ENCODE peak calls at places on chromosomes 1 and 21, in ten cellular contexts. One of them, this sample, is unnamed.

GRCh38 chr1:30642391-30643120 is 80.8 kb downstream of the MATN1 start:
- DNase-seq in A549: no peak
- DNase-seq in GM20000: no peak
- DNase-seq in AG04450: no peak
- DNase-seq in thoracic aorta: no peak
- DNase-seq in heart right ventricle: no peak
- DNase-seq in transverse colon: no peak
- DNase-seq in epithelial cell of esophagus: no peak
- DNase-seq in fibroblast of lung: no peak
- DNase-seq in lower lobe of right lung: no peak
- DNase-seq in this sample: no peak

GRCh38 chr21:43958364-43959158 is 53.5 kb upstream of the TRAPPC10 start:
- DNase-seq in A549: no peak
- DNase-seq in GM20000: no peak
- DNase-seq in AG04450: no peak
- DNase-seq in thoracic aorta: no peak
- DNase-seq in heart right ventricle: no peak
- DNase-seq in transverse colon: no peak
- DNase-seq in epithelial cell of esophagus: no peak
- DNase-seq in fibroblast of lung: no peak
- DNase-seq in lower lobe of right lung: no peak
- DNase-seq in this sample: no peak

GRCh38 chr1:178344513-178345077 is 152.2 kb downstream of the CLEC20A start:
- DNase-seq in A549: peak
- DNase-seq in GM20000: peak
- DNase-seq in AG04450: peak
- DNase-seq in thoracic aorta: no peak
- DNase-seq in heart right ventricle: no peak
- DNase-seq in transverse colon: no peak
- DNase-seq in epithelial cell of esophagus: peak
- DNase-seq in fibroblast of lung: peak
- DNase-seq in lower lobe of right lung: no peak
- DNase-seq in this sample: peak

GRCh38 chr1:118788372-118788955 is 199.7 kb downstream of the TBX15 start:
- DNase-seq in A549: no peak
- DNase-seq in GM20000: no peak
- DNase-seq in AG04450: no peak
- DNase-seq in thoracic aorta: no peak
- DNase-seq in heart right ventricle: no peak
- DNase-seq in transverse colon: no peak
- DNase-seq in epithelial cell of esophagus: peak
- DNase-seq in fibroblast of lung: peak
- DNase-seq in lower lobe of right lung: no peak
- DNase-seq in this sample: peak

GRCh38 chr1:48692235-48692634 is 84.5 kb downstream of the BEND5 start:
- DNase-seq in A549: no peak
- DNase-seq in GM20000: no peak
- DNase-seq in AG04450: no peak
- DNase-seq in thoracic aorta: no peak
- DNase-seq in heart right ventricle: no peak
- DNase-seq in transverse colon: no peak
- DNase-seq in epithelial cell of esophagus: peak
- DNase-seq in fibroblast of lung: no peak
- DNase-seq in lower lobe of right lung: no peak
- DNase-seq in this sample: no peak

GRCh38 chr1:23224721-23225648 is 7.7 kb upstream of the HTR1D start:
- DNase-seq in A549: no peak
- DNase-seq in GM20000: no peak
- DNase-seq in AG04450: no peak
- DNase-seq in thoracic aorta: no peak
- DNase-seq in heart right ventricle: peak
- DNase-seq in transverse colon: peak
- DNase-seq in epithelial cell of esophagus: peak
- DNase-seq in fibroblast of lung: peak
- DNase-seq in lower lobe of right lung: no peak
- DNase-seq in this sample: peak

GRCh38 chr1:59007429-59007819 is 223.6 kb upstream of the JUN start:
- DNase-seq in A549: no peak
- DNase-seq in GM20000: no peak
- DNase-seq in AG04450: no peak
- DNase-seq in thoracic aorta: no peak
- DNase-seq in heart right ventricle: no peak
- DNase-seq in transverse colon: no peak
- DNase-seq in epithelial cell of esophagus: no peak
- DNase-seq in fibroblast of lung: no peak
- DNase-seq in lower lobe of right lung: no peak
- DNase-seq in this sample: no peak

GRCh38 chr1:245870698-245871097 is 636.4 kb downstream of the SMYD3 start:
- DNase-seq in A549: no peak
- DNase-seq in GM20000: no peak
- DNase-seq in AG04450: no peak
- DNase-seq in thoracic aorta: no peak
- DNase-seq in heart right ventricle: no peak
- DNase-seq in transverse colon: no peak
- DNase-seq in epithelial cell of esophagus: no peak
- DNase-seq in fibroblast of lung: no peak
- DNase-seq in lower lobe of right lung: no peak
- DNase-seq in this sample: no peak

GRCh38 chr1:91707114-91707889 is 178.6 kb downstream of the TGFBR3 start:
- DNase-seq in A549: no peak
- DNase-seq in GM20000: no peak
- DNase-seq in AG04450: no peak
- DNase-seq in thoracic aorta: no peak
- DNase-seq in heart right ventricle: peak
- DNase-seq in transverse colon: no peak
- DNase-seq in epithelial cell of esophagus: no peak
- DNase-seq in fibroblast of lung: no peak
- DNase-seq in lower lobe of right lung: no peak
- DNase-seq in this sample: no peak
- TF ChIP-seq CTCF in A549: no peak
- TF ChIP-seq CTCF in GM20000: no peak
- TF ChIP-seq CTCF in AG04450: no peak
- TF ChIP-seq CTCF in thoracic aorta: no peak
- TF ChIP-seq CTCF in heart right ventricle: no peak
- TF ChIP-seq CTCF in transverse colon: no peak
- TF ChIP-seq CTCF in epithelial cell of esophagus: no peak
- TF ChIP-seq CTCF in fibroblast of lung: no peak
- TF ChIP-seq CTCF in lower lobe of right lung: no peak
- TF ChIP-seq CTCF in this sample: no peak

GRCh38 chr1:56406821-56407220 is 172.5 kb downstream of the PLPP3 start:
- DNase-seq in A549: no peak
- DNase-seq in GM20000: no peak
- DNase-seq in AG04450: no peak
- DNase-seq in thoracic aorta: no peak
- DNase-seq in heart right ventricle: no peak
- DNase-seq in transverse colon: no peak
- DNase-seq in epithelial cell of esophagus: no peak
- DNase-seq in fibroblast of lung: no peak
- DNase-seq in lower lobe of right lung: no peak
- DNase-seq in this sample: no peak

GRCh38 chr1:56411484-56412180 is 167.7 kb downstream of the PLPP3 start:
- DNase-seq in A549: no peak
- DNase-seq in GM20000: no peak
- DNase-seq in AG04450: no peak
- DNase-seq in thoracic aorta: peak
- DNase-seq in heart right ventricle: peak
- DNase-seq in transverse colon: no peak
- DNase-seq in epithelial cell of esophagus: no peak
- DNase-seq in fibroblast of lung: no peak
- DNase-seq in lower lobe of right lung: no peak
- DNase-seq in this sample: peak

GRCh38 chr1:56411021-56411420 is 168.3 kb downstream of the PLPP3 start:
- DNase-seq in A549: no peak
- DNase-seq in GM20000: no peak
- DNase-seq in AG04450: no peak
- DNase-seq in thoracic aorta: no peak
- DNase-seq in heart right ventricle: no peak
- DNase-seq in transverse colon: no peak
- DNase-seq in epithelial cell of esophagus: no peak
- DNase-seq in fibroblast of lung: no peak
- DNase-seq in lower lobe of right lung: no peak
- DNase-seq in this sample: no peak

GRCh38 chr1:56410405-56410804 is 169.0 kb downstream of the PLPP3 start:
- DNase-seq in A549: no peak
- DNase-seq in GM20000: no peak
- DNase-seq in AG04450: no peak
- DNase-seq in thoracic aorta: no peak
- DNase-seq in heart right ventricle: no peak
- DNase-seq in transverse colon: no peak
- DNase-seq in epithelial cell of esophagus: no peak
- DNase-seq in fibroblast of lung: no peak
- DNase-seq in lower lobe of right lung: no peak
- DNase-seq in this sample: no peak

DNA sequence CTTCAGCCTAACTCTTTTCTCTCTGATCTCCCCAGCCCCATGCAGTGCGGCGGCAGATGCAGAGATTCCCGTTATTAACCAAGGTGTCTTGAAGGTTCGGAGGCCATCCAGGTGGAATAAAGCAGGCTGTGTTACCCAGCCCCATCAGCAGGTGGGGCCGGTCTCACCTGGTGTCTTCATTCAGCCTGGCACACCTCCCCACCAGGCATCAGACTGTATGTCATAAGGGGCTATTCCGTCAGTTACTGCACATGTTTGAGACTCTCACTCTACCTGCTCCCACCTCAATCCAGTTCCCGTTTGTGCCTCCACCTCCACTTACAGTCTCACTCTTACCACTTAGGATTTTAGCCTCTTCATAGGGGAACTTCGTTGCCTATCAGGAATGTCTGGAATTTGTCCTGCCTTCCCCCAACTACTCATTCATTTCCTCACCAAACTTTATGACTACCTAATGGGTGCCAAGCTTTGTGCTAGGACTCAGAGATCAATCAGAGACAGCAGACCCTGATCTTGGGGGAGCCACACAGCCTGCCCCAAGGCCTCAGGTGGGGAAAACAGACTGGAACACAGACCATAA is 170.2 kb downstream of the PLPP3 start:
- DNase-seq in A549: no peak
- DNase-seq in GM20000: peak
- DNase-seq in AG04450: no peak
- DNase-seq in thoracic aorta: no peak
- DNase-seq in heart right ventricle: peak
- DNase-seq in transverse colon: peak
- DNase-seq in epithelial cell of esophagus: peak
- DNase-seq in fibroblast of lung: no peak
- DNase-seq in lower lobe of right lung: peak
- DNase-seq in this sample: no peak
- TF ChIP-seq CTCF in A549: peak
- TF ChIP-seq CTCF in GM20000: peak
- TF ChIP-seq CTCF in AG04450: no peak
- TF ChIP-seq CTCF in thoracic aorta: no peak
- TF ChIP-seq CTCF in heart right ventricle: peak
- TF ChIP-seq CTCF in transverse colon: peak
- TF ChIP-seq CTCF in epithelial cell of esophagus: peak
- TF ChIP-seq CTCF in fibroblast of lung: peak
- TF ChIP-seq CTCF in lower lobe of right lung: peak
- TF ChIP-seq CTCF in this sample: no peak

DNA sequence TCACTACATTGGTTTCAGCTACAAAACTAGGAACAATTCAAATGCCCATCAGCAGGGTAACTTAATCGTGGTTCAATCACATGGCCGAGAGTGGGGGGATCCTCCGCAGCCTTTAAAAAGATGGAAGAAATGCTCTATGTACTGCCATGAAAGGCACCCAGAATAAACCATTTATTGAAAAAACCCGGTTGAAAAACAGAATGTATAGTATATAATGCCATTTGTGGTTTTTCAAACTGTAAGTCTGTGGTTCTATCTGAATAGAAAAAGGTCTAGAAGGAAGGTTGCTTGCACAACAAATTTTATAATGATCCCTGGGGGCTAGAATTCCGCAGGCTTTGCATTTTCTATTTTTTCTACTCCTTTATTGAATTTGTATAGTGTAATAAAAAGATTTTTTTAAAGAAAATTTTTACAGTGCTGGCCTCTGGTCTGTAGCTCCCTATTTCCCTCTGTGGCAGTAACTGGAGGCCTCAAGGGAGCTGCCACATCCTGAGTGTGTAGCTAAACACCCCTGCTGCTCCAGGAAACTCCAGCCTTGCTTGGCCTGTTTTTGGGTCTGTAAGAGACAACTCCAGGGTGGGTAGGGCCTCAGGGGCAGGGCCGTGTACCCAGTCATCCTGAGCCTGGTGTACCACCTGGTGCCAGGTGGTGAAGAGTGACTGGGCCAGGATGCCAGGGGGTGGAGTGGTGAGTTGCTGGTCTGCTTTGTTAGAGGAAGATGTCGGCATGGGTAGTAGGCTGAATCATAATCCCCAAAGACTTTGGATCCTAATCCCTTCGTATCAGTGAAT is 51.5 kb upstream of the EPS8L3 start:
- DNase-seq in A549: no peak
- DNase-seq in GM20000: peak
- DNase-seq in AG04450: no peak
- DNase-seq in thoracic aorta: no peak
- DNase-seq in heart right ventricle: no peak
- DNase-seq in transverse colon: no peak
- DNase-seq in epithelial cell of esophagus: no peak
- DNase-seq in fibroblast of lung: no peak
- DNase-seq in lower lobe of right lung: no peak
- DNase-seq in this sample: no peak
- TF ChIP-seq CTCF in A549: no peak
- TF ChIP-seq CTCF in GM20000: no peak
- TF ChIP-seq CTCF in AG04450: no peak
- TF ChIP-seq CTCF in thoracic aorta: no peak
- TF ChIP-seq CTCF in heart right ventricle: no peak
- TF ChIP-seq CTCF in transverse colon: no peak
- TF ChIP-seq CTCF in epithelial cell of esophagus: no peak
- TF ChIP-seq CTCF in fibroblast of lung: no peak
- TF ChIP-seq CTCF in lower lobe of right lung: no peak
- TF ChIP-seq CTCF in this sample: no peak

GRCh38 chr1:111465754-111466153 is 8.0 kb upstream of the C1orf162 start:
- DNase-seq in A549: no peak
- DNase-seq in GM20000: no peak
- DNase-seq in AG04450: no peak
- DNase-seq in thoracic aorta: no peak
- DNase-seq in heart right ventricle: no peak
- DNase-seq in transverse colon: no peak
- DNase-seq in epithelial cell of esophagus: no peak
- DNase-seq in fibroblast of lung: no peak
- DNase-seq in lower lobe of right lung: no peak
- DNase-seq in this sample: no peak

GRCh38 chr1:111466480-111466879 is 7.3 kb upstream of the C1orf162 start:
- DNase-seq in A549: no peak
- DNase-seq in GM20000: no peak
- DNase-seq in AG04450: no peak
- DNase-seq in thoracic aorta: no peak
- DNase-seq in heart right ventricle: no peak
- DNase-seq in transverse colon: no peak
- DNase-seq in epithelial cell of esophagus: no peak
- DNase-seq in fibroblast of lung: no peak
- DNase-seq in lower lobe of right lung: no peak
- DNase-seq in this sample: no peak

GRCh38 chr1:111468717-111469100 is 5.1 kb upstream of the C1orf162 start:
- DNase-seq in A549: no peak
- DNase-seq in GM20000: no peak
- DNase-seq in AG04450: no peak
- DNase-seq in thoracic aorta: no peak
- DNase-seq in heart right ventricle: no peak
- DNase-seq in transverse colon: no peak
- DNase-seq in epithelial cell of esophagus: peak
- DNase-seq in fibroblast of lung: no peak
- DNase-seq in lower lobe of right lung: no peak
- DNase-seq in this sample: no peak

GRCh38 chr1:111469539-111469938 is 4.2 kb upstream of the C1orf162 start:
- DNase-seq in A549: no peak
- DNase-seq in GM20000: no peak
- DNase-seq in AG04450: no peak
- DNase-seq in thoracic aorta: no peak
- DNase-seq in heart right ventricle: no peak
- DNase-seq in transverse colon: no peak
- DNase-seq in epithelial cell of esophagus: no peak
- DNase-seq in fibroblast of lung: no peak
- DNase-seq in lower lobe of right lung: no peak
- DNase-seq in this sample: no peak

GRCh38 chr1:111467805-111468716 is 5.7 kb upstream of the C1orf162 start:
- DNase-seq in A549: no peak
- DNase-seq in GM20000: no peak
- DNase-seq in AG04450: no peak
- DNase-seq in thoracic aorta: no peak
- DNase-seq in heart right ventricle: no peak
- DNase-seq in transverse colon: no peak
- DNase-seq in epithelial cell of esophagus: no peak
- DNase-seq in fibroblast of lung: no peak
- DNase-seq in lower lobe of right lung: no peak
- DNase-seq in this sample: no peak
- TF ChIP-seq CTCF in A549: no peak
- TF ChIP-seq CTCF in GM20000: no peak
- TF ChIP-seq CTCF in AG04450: no peak
- TF ChIP-seq CTCF in thoracic aorta: no peak
- TF ChIP-seq CTCF in heart right ventricle: no peak
- TF ChIP-seq CTCF in transverse colon: no peak
- TF ChIP-seq CTCF in epithelial cell of esophagus: no peak
- TF ChIP-seq CTCF in fibroblast of lung: no peak
- TF ChIP-seq CTCF in lower lobe of right lung: no peak
- TF ChIP-seq CTCF in this sample: no peak

This sample was measured in AG09319.